ENCODE peak calls at places on chromosomes 1 and 21, in ten cellular contexts. L, S, D, M, J, P, T, F, Q and Z are unnamed samples.

GRCh38 chr1:162276493-162276892 is 100.2 kb downstream of the SPATA46 start:
- DNase-seq in F (no peak), Q (peak; percentile 25), S (no peak), P (peak; percentile 50), T (no peak), L (no peak), D (no peak), J (no peak), M (no peak), Z (no peak)

GRCh38 chr1:235473808-235474207 is 30.4 kb downstream of the B3GALNT2 start:
- DNase-seq in M (no peak), Q (no peak), L (no peak), T (no peak), S (no peak), P (no peak), J (no peak), F (no peak), D (no peak), Z (no peak)

GRCh38 chr1:106022312-106022902 is 1034.1 kb upstream of the PRMT6 start:
- DNase-seq in M (no peak), T (no peak), J (no peak), L (no peak), D (no peak), F (no peak), S (no peak), P (no peak), Q (no peak), Z (no peak)

GRCh38 chr1:81174811-81175476 is 625.8 kb upstream of the ADGRL2 start:
- DNase-seq in T (no peak), P (no peak), S (no peak), J (no peak), F (peak; percentile 56), Q (no peak), D (no peak), M (no peak), L (no peak), Z (no peak)

GRCh38 chr1:116367256-116367949 is 5.6 kb upstream of the ATP1A1 start:
- DNase-seq in D (no peak), L (no peak), M (no peak), F (no peak), J (no peak), S (no peak), Q (no peak), P (no peak), T (no peak), Z (no peak)

GRCh38 chr1:16112558-16113555 is 39.4 kb upstream of the FAM131C start:
- DNase-seq in D (no peak), P (peak; percentile 90), M (no peak), Q (no peak), F (no peak), S (no peak), T (no peak), J (peak; percentile 60), L (peak; percentile 57), Z (no peak)

GRCh38 chr1:66764994-66765578 is 12.8 kb downstream of the DYNLT5 start:
- DNase-seq in S (peak; percentile 27), J (peak; percentile 48), Q (peak; percentile 14), F (no peak), M (peak; percentile 90), D (peak; percentile 30), T (no peak), L (peak; percentile 47), P (peak; percentile 24), Z (no peak)

GRCh38 chr21:37233551-37234146 is 33.5 kb downstream of the VPS26C start:
- DNase-seq in F (no peak), L (no peak), M (no peak), S (no peak), P (no peak), D (no peak), T (no peak), J (no peak), Q (no peak), Z (no peak)

GRCh38 chr1:223845810-223846667 is at the start of gene TP53BP2:
- DNase-seq in S (peak; percentile 92), J (peak; percentile 99), P (peak; percentile 76), Q (peak; percentile 75), L (peak; percentile 89), F (peak; percentile 87), T (no peak), D (peak; percentile 92), M (peak; percentile 71), Z (peak; percentile 93)

GRCh38 chr1:52632732-52633290 is at the start of gene SHISAL2A:
- DNase-seq in L (no peak), T (no peak), S (peak; percentile 41), M (no peak), F (no peak), P (no peak), Q (no peak), J (no peak), D (peak; percentile 48), Z (peak; percentile 62)

GRCh38 chr1:52631759-52632331 is 1.1 kb upstream of the SHISAL2A start:
- DNase-seq in F (no peak), P (no peak), Q (no peak), J (no peak), T (no peak), M (no peak), S (no peak), D (no peak), L (no peak), Z (no peak)

GRCh38 chr1:52629667-52630066 is 3.3 kb upstream of the SHISAL2A start:
- DNase-seq in S (no peak), L (no peak), P (no peak), Q (no peak), D (no peak), T (no peak), M (no peak), J (no peak), F (no peak), Z (no peak)

GRCh38 chr1:52627028-52627427 is 5.9 kb upstream of the SHISAL2A start:
- DNase-seq in J (no peak), M (no peak), F (no peak), Q (no peak), T (no peak), L (no peak), D (no peak), S (no peak), P (peak; percentile 23), Z (no peak)

GRCh38 chr1:52629021-52629643 is 3.8 kb upstream of the SHISAL2A start:
- DNase-seq in P (peak; percentile 41), F (no peak), J (no peak), S (no peak), Q (no peak), L (no peak), M (peak; percentile 27), D (no peak), T (no peak), Z (no peak)
- H3K4me3 ChIP-seq in P (no peak overlapping the region), F (no peak overlapping the region), J (no peak overlapping the region), S (no peak overlapping the region), Q (no peak overlapping the region), L (no peak overlapping the region), M (no peak overlapping the region), D (no peak overlapping the region), T (no peak overlapping the region), Z (no peak overlapping the region)

GRCh38 chr1:152029144-152029936 is 7.5 kb downstream of the S100A11 start:
- DNase-seq in M (no peak), L (no peak), P (no peak), T (no peak), F (no peak), D (no peak), J (no peak), Q (no peak), S (no peak), Z (no peak)
- TF ChIP-seq EP300 in M (no peak), L (no peak), P (no peak), T (no peak), F (no peak), D (no peak), J (no peak), Q (no peak), S (no peak), Z (no peak)

DNA sequence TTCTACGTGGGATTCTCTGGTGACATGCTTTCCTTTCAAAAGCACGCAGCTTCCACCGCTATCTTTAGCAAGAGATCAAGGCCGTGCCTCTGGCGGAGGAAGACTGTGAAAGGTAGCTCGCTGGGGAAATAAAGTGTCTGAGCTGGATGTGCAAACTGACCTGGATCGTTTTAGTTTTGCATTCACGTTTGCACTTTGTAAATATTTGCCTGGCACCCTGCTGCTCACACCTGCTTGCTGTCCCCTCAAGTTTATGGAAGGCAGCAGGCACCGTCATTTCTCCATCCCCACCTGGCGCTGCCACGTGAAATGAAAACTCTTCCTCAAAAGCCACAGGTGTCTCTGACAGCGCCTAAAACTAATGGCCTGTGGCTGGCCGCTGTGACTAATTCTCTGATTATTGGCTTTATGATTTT is 44.0 kb upstream of the TARDBP start:
- DNase-seq in J (no peak), F (no peak), P (no peak), D (peak; percentile 43), L (no peak), S (no peak), Q (no peak), T (peak; percentile 50), M (no peak), Z (no peak)
- H3K4me3 ChIP-seq in J (no peak overlapping the region), F (no peak overlapping the region), P (peak overlapping the region; percentile 24), D (peak overlapping the region; percentile 31), L (no peak overlapping the region), S (peak overlapping the region; percentile 28), Q (no peak overlapping the region), T (peak overlapping the region; percentile 58), M (peak overlapping the region; percentile 13), Z (no peak overlapping the region)

GRCh38 chr1:197439708-197440107 is 171.7 kb downstream of the CRB1 start:
- DNase-seq in D (no peak), Q (no peak), J (no peak), P (no peak), T (no peak), L (no peak), M (no peak), S (no peak), F (no peak), Z (no peak)
- TF ChIP-seq EP300 in D (no peak), Q (no peak), J (no peak), P (no peak), T (no peak), L (no peak), M (no peak), S (no peak), F (no peak), Z (no peak)

GRCh38 chr1:187063271-187063670 is 234.5 kb downstream of the PLA2G4A start:
- DNase-seq in Q (no peak), J (no peak), M (no peak), P (no peak), D (no peak), L (no peak), S (no peak), F (no peak), T (no peak), Z (no peak)
- H3K4me3 ChIP-seq in Q (no peak overlapping the region), J (no peak overlapping the region), M (no peak overlapping the region), P (no peak overlapping the region), D (no peak overlapping the region), L (no peak overlapping the region), S (no peak overlapping the region), F (no peak overlapping the region), T (no peak overlapping the region), Z (no peak overlapping the region)

DNA sequence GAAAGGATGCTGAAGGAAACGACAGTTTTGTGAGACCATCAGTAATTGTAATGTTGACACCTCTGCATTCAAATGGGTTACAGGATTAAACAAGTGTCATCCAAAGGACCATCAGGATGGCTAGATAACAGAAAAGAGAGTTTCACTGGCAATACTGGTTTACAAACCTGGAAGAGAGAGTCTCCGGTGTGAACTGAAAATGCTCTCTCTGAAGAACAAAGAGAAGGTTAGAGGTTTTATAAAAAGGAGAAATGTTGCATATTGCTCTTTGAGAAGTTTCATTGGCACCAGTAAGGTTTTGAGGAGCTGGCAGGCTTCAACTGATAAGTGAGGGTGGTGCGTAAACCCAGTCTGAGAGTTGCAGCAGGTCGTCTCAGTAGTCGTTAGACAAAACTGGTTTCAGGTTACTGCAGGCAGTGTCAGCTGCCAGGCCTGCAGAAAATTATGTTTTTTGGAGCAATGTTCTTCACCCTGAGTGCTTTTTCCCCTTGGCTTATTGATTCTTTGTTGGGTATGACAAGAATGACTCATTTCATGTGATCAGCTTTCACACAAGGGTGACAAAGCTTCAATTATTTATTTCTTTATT is 42.2 kb downstream of the KCNK1 start:
- DNase-seq in M (no peak), Q (no peak), L (no peak), T (no peak), F (no peak), D (no peak), P (no peak), J (no peak), S (no peak), Z (no peak)
- TF ChIP-seq EP300 in M (no peak), Q (no peak), L (no peak), T (no peak), F (no peak), D (no peak), P (no peak), J (no peak), S (no peak), Z (no peak)